ENCODE peak calls at places on chromosomes 1 and 21, in ten cellular contexts. One of them, this sample, is unnamed.

GRCh38 chr1:119702384-119702783 is 9.3 kb upstream of the PHGDH start:
- DNase-seq in SJSA1: no peak
- DNase-seq in PC-3: peak; percentile 77
- DNase-seq in cardiac fibroblast: peak; percentile 88
- DNase-seq in lower lobe of right lung: no peak
- DNase-seq in A549: peak; percentile 1
- DNase-seq in CD8-positive, alpha-beta memory T cell: no peak
- DNase-seq in choroid plexus epithelial cell: peak; percentile 76
- DNase-seq in ovary: no peak
- DNase-seq in hepatocyte: no peak
- DNase-seq in this sample: no peak

GRCh38 chr1:20100632-20101355 is 18.5 kb downstream of the PLA2G2D start:
- DNase-seq in lower lobe of right lung: no peak
- DNase-seq in choroid plexus epithelial cell: peak; percentile 70
- DNase-seq in A549: peak; percentile 42
- DNase-seq in ovary: peak; percentile 53
- DNase-seq in PC-3: peak; percentile 77
- DNase-seq in hepatocyte: peak; percentile 69
- DNase-seq in CD8-positive, alpha-beta memory T cell: no peak
- DNase-seq in cardiac fibroblast: peak; percentile 73
- DNase-seq in SJSA1: peak; percentile 11
- DNase-seq in this sample: peak; percentile 87

GRCh38 chr1:201575912-201576311 is 37.0 kb downstream of the NAV1 start:
- DNase-seq in lower lobe of right lung: peak; percentile 8
- DNase-seq in PC-3: no peak
- DNase-seq in choroid plexus epithelial cell: no peak
- DNase-seq in cardiac fibroblast: no peak
- DNase-seq in SJSA1: no peak
- DNase-seq in A549: no peak
- DNase-seq in hepatocyte: no peak
- DNase-seq in ovary: no peak
- DNase-seq in CD8-positive, alpha-beta memory T cell: no peak
- DNase-seq in this sample: no peak

GRCh38 chr1:89198081-89198480 is 661 bp downstream of the GBP4 start:
- DNase-seq in PC-3: peak; percentile 12
- DNase-seq in SJSA1: no peak
- DNase-seq in cardiac fibroblast: no peak
- DNase-seq in lower lobe of right lung: no peak
- DNase-seq in hepatocyte: no peak
- DNase-seq in A549: no peak
- DNase-seq in CD8-positive, alpha-beta memory T cell: no peak
- DNase-seq in ovary: peak; percentile 28
- DNase-seq in choroid plexus epithelial cell: no peak
- DNase-seq in this sample: peak; percentile 53

GRCh38 chr1:234675006-234675405 is 65.0 kb upstream of the IRF2BP2 start:
- DNase-seq in choroid plexus epithelial cell: no peak
- DNase-seq in lower lobe of right lung: no peak
- DNase-seq in cardiac fibroblast: no peak
- DNase-seq in ovary: no peak
- DNase-seq in A549: no peak
- DNase-seq in SJSA1: no peak
- DNase-seq in PC-3: no peak
- DNase-seq in CD8-positive, alpha-beta memory T cell: no peak
- DNase-seq in hepatocyte: no peak
- DNase-seq in this sample: no peak

GRCh38 chr1:196690582-196690981 is 38.7 kb downstream of the CFH start:
- DNase-seq in choroid plexus epithelial cell: no peak
- DNase-seq in SJSA1: no peak
- DNase-seq in lower lobe of right lung: no peak
- DNase-seq in cardiac fibroblast: no peak
- DNase-seq in PC-3: no peak
- DNase-seq in CD8-positive, alpha-beta memory T cell: no peak
- DNase-seq in A549: no peak
- DNase-seq in ovary: no peak
- DNase-seq in hepatocyte: no peak
- DNase-seq in this sample: no peak

GRCh38 chr1:43194509-43194908 is 22.4 kb downstream of the CFAP57 start:
- DNase-seq in lower lobe of right lung: no peak
- DNase-seq in PC-3: no peak
- DNase-seq in choroid plexus epithelial cell: no peak
- DNase-seq in ovary: no peak
- DNase-seq in A549: no peak
- DNase-seq in SJSA1: no peak
- DNase-seq in hepatocyte: no peak
- DNase-seq in CD8-positive, alpha-beta memory T cell: no peak
- DNase-seq in cardiac fibroblast: no peak
- DNase-seq in this sample: no peak

GRCh38 chr1:151714820-151715725 is 1.5 kb downstream of the CELF3 start:
- DNase-seq in ovary: no peak
- DNase-seq in lower lobe of right lung: no peak
- DNase-seq in choroid plexus epithelial cell: no peak
- DNase-seq in hepatocyte: no peak
- DNase-seq in A549: no peak
- DNase-seq in CD8-positive, alpha-beta memory T cell: no peak
- DNase-seq in PC-3: no peak
- DNase-seq in cardiac fibroblast: no peak
- DNase-seq in SJSA1: no peak
- DNase-seq in this sample: no peak

GRCh38 chr1:200136384-200136783 is 108.9 kb downstream of the NR5A2 start:
- DNase-seq in ovary: no peak
- DNase-seq in SJSA1: no peak
- DNase-seq in choroid plexus epithelial cell: no peak
- DNase-seq in hepatocyte: no peak
- DNase-seq in CD8-positive, alpha-beta memory T cell: no peak
- DNase-seq in lower lobe of right lung: no peak
- DNase-seq in cardiac fibroblast: no peak
- DNase-seq in A549: no peak
- DNase-seq in PC-3: no peak
- DNase-seq in this sample: no peak

GRCh38 chr1:206672011-206672688 is 12.6 kb upstream of the MAPKAPK2 start:
- DNase-seq in hepatocyte: peak; percentile 60
- DNase-seq in choroid plexus epithelial cell: no peak
- DNase-seq in PC-3: no peak
- DNase-seq in SJSA1: no peak
- DNase-seq in lower lobe of right lung: no peak
- DNase-seq in ovary: no peak
- DNase-seq in A549: no peak
- DNase-seq in CD8-positive, alpha-beta memory T cell: no peak
- DNase-seq in cardiac fibroblast: peak; percentile 21
- DNase-seq in this sample: no peak

DNA sequence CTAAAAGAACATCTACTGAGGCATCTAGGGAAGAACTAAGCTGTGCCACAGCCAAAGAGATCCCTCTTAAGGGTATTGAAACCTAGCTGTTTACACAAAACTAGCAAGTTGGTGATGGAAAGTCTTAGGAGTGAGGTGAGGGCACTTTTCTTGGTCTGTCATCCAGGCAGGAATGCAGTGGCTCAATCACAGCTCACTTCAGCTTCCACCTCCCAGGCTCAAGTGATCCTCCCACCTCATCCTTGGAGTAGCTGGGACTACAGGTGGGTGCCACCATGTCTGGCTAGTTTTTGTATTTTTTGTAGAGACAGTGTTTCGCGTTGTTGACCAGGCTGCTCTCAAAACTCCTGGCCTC is 2.4 kb downstream of the PLEKHO1 start:
- DNase-seq in hepatocyte: no peak
- DNase-seq in SJSA1: no peak
- DNase-seq in PC-3: no peak
- DNase-seq in choroid plexus epithelial cell: no peak
- DNase-seq in ovary: no peak
- DNase-seq in A549: no peak
- DNase-seq in CD8-positive, alpha-beta memory T cell: no peak
- DNase-seq in lower lobe of right lung: no peak
- DNase-seq in cardiac fibroblast: no peak
- DNase-seq in this sample: no peak
- H3K4me3 ChIP-seq in hepatocyte: no peak overlapping the region
- H3K4me3 ChIP-seq in SJSA1: peak overlapping the region; percentile 75
- H3K4me3 ChIP-seq in PC-3: no peak overlapping the region
- H3K4me3 ChIP-seq in choroid plexus epithelial cell: peak overlapping the region; percentile 67
- H3K4me3 ChIP-seq in ovary: peak overlapping the region; percentile 75
- H3K4me3 ChIP-seq in A549: no peak overlapping the region
- H3K4me3 ChIP-seq in CD8-positive, alpha-beta memory T cell: peak overlapping the region; percentile 80
- H3K4me3 ChIP-seq in lower lobe of right lung: peak overlapping the region; percentile 74
- H3K4me3 ChIP-seq in cardiac fibroblast: no peak overlapping the region
- H3K4me3 ChIP-seq in this sample: peak overlapping the region; percentile 98

DNA sequence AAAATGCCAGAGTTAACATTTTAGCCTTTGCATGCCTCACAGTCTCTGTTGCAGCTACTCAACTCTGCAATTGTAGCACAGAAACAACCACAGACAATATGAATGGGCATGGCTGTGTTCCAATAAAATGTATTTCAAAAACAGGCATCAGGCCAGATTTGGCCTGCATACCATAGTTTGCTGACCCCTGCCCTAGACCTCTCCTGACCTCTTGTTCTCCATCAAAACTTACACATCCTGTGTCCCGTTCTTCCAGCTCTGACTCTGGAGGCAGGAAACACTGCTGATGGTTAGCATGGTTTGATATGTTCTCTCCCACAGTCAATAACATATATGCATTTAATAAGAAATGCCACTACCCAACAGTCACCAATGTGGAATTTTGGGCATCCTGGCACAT is 138.6 kb downstream of the LMX1A start:
- DNase-seq in cardiac fibroblast: no peak
- DNase-seq in hepatocyte: no peak
- DNase-seq in lower lobe of right lung: no peak
- DNase-seq in choroid plexus epithelial cell: no peak
- DNase-seq in CD8-positive, alpha-beta memory T cell: no peak
- DNase-seq in SJSA1: no peak
- DNase-seq in ovary: no peak
- DNase-seq in PC-3: no peak
- DNase-seq in A549: no peak
- DNase-seq in this sample: no peak
- H3K4me3 ChIP-seq in cardiac fibroblast: no peak overlapping the region
- H3K4me3 ChIP-seq in hepatocyte: no peak overlapping the region
- H3K4me3 ChIP-seq in lower lobe of right lung: no peak overlapping the region
- H3K4me3 ChIP-seq in choroid plexus epithelial cell: no peak overlapping the region
- H3K4me3 ChIP-seq in CD8-positive, alpha-beta memory T cell: no peak overlapping the region
- H3K4me3 ChIP-seq in SJSA1: no peak overlapping the region
- H3K4me3 ChIP-seq in ovary: no peak overlapping the region
- H3K4me3 ChIP-seq in PC-3: no peak overlapping the region
- H3K4me3 ChIP-seq in A549: no peak overlapping the region
- H3K4me3 ChIP-seq in this sample: no peak overlapping the region

GRCh38 chr1:180498594-180498993 is 3.8 kb downstream of the ACBD6 start:
- DNase-seq in ovary: no peak
- DNase-seq in cardiac fibroblast: peak; percentile 53
- DNase-seq in PC-3: no peak
- DNase-seq in lower lobe of right lung: no peak
- DNase-seq in choroid plexus epithelial cell: peak; percentile 43
- DNase-seq in CD8-positive, alpha-beta memory T cell: no peak
- DNase-seq in A549: no peak
- DNase-seq in hepatocyte: no peak
- DNase-seq in SJSA1: no peak
- DNase-seq in this sample: no peak

GRCh38 chr1:180502361-180503273 is at the start of gene ACBD6:
- DNase-seq in CD8-positive, alpha-beta memory T cell: peak; percentile 83
- DNase-seq in lower lobe of right lung: peak; percentile 91
- DNase-seq in PC-3: peak; percentile 78
- DNase-seq in cardiac fibroblast: peak; percentile 91
- DNase-seq in choroid plexus epithelial cell: peak; percentile 91
- DNase-seq in ovary: peak; percentile 87
- DNase-seq in hepatocyte: peak; percentile 90
- DNase-seq in SJSA1: peak; percentile 95
- DNase-seq in A549: peak; percentile 94
- DNase-seq in this sample: peak; percentile 94

GRCh38 chr1:180503274-180503862 is 991 bp upstream of the ACBD6 start:
- DNase-seq in ovary: no peak
- DNase-seq in lower lobe of right lung: no peak
- DNase-seq in choroid plexus epithelial cell: peak; percentile 37
- DNase-seq in cardiac fibroblast: peak; percentile 46
- DNase-seq in SJSA1: no peak
- DNase-seq in hepatocyte: no peak
- DNase-seq in CD8-positive, alpha-beta memory T cell: no peak
- DNase-seq in A549: peak; percentile 38
- DNase-seq in PC-3: peak; percentile 21
- DNase-seq in this sample: no peak

GRCh38 chr1:180501865-180502360 is 464 bp downstream of the ACBD6 start:
- DNase-seq in SJSA1: no peak
- DNase-seq in ovary: no peak
- DNase-seq in A549: no peak
- DNase-seq in hepatocyte: peak; percentile 67
- DNase-seq in PC-3: no peak
- DNase-seq in lower lobe of right lung: no peak
- DNase-seq in choroid plexus epithelial cell: no peak
- DNase-seq in CD8-positive, alpha-beta memory T cell: no peak
- DNase-seq in cardiac fibroblast: no peak
- DNase-seq in this sample: peak; percentile 95

GRCh38 chr1:180500689-180501088 is 1.7 kb downstream of the ACBD6 start:
- DNase-seq in PC-3: no peak
- DNase-seq in lower lobe of right lung: no peak
- DNase-seq in A549: no peak
- DNase-seq in hepatocyte: no peak
- DNase-seq in SJSA1: no peak
- DNase-seq in ovary: no peak
- DNase-seq in cardiac fibroblast: no peak
- DNase-seq in choroid plexus epithelial cell: no peak
- DNase-seq in CD8-positive, alpha-beta memory T cell: no peak
- DNase-seq in this sample: no peak
- H3K4me3 ChIP-seq in PC-3: peak overlapping the region; percentile 95
- H3K4me3 ChIP-seq in lower lobe of right lung: no peak overlapping the region
- H3K4me3 ChIP-seq in A549: peak overlapping the region; percentile 91
- H3K4me3 ChIP-seq in hepatocyte: no peak overlapping the region
- H3K4me3 ChIP-seq in SJSA1: no peak overlapping the region
- H3K4me3 ChIP-seq in ovary: no peak overlapping the region
- H3K4me3 ChIP-seq in cardiac fibroblast: no peak overlapping the region
- H3K4me3 ChIP-seq in choroid plexus epithelial cell: peak overlapping the region; percentile 6
- H3K4me3 ChIP-seq in CD8-positive, alpha-beta memory T cell: no peak overlapping the region
- H3K4me3 ChIP-seq in this sample: peak overlapping the region; percentile 96

GRCh38 chr21:16418211-16418610 is 688.4 kb downstream of the USP25 start:
- DNase-seq in PC-3: no peak
- DNase-seq in cardiac fibroblast: peak; percentile 56
- DNase-seq in SJSA1: no peak
- DNase-seq in A549: no peak
- DNase-seq in CD8-positive, alpha-beta memory T cell: no peak
- DNase-seq in lower lobe of right lung: no peak
- DNase-seq in hepatocyte: no peak
- DNase-seq in ovary: no peak
- DNase-seq in choroid plexus epithelial cell: peak; percentile 71
- DNase-seq in this sample: no peak
- H3K4me3 ChIP-seq in PC-3: no peak overlapping the region
- H3K4me3 ChIP-seq in cardiac fibroblast: no peak overlapping the region
- H3K4me3 ChIP-seq in SJSA1: no peak overlapping the region
- H3K4me3 ChIP-seq in A549: no peak overlapping the region
- H3K4me3 ChIP-seq in CD8-positive, alpha-beta memory T cell: no peak overlapping the region
- H3K4me3 ChIP-seq in lower lobe of right lung: no peak overlapping the region
- H3K4me3 ChIP-seq in hepatocyte: no peak overlapping the region
- H3K4me3 ChIP-seq in ovary: peak overlapping the region; percentile 4
- H3K4me3 ChIP-seq in choroid plexus epithelial cell: no peak overlapping the region
- H3K4me3 ChIP-seq in this sample: no peak overlapping the region

This sample was measured in endodermal cell.